ENCODE peak calls at places on chromosomes 11 and 22, in five cellular contexts. A is NCI-H2081 treated with DMSO at 0.1 percent for 48 hours, Y is ELF-1, V is EL, B is NCI-H748 treated with DMSO at 0.1 percent for 48 hours. W is an unnamed sample.
A peak's percentile ranks its signal among the peaks of the same experiment; 100 is the strongest.

GRCh38 chr11:115214644-115215305 is 289.4 kb downstream of the CADM1 start:
- DNase-seq in Y (no peak), B (no peak), A (no peak), V (no peak), W (no peak)

GRCh38 chr11:96119211-96119610 is 195.3 kb upstream of the MTMR2 start:
- DNase-seq in A (no peak), V (no peak), B (no peak), Y (no peak), W (no peak)

GRCh38 chr11:111364503-111364902 is 14.6 kb downstream of the POU2AF1 start:
- DNase-seq in B (no peak), Y (no peak), V (no peak), A (no peak), W (no peak)

GRCh38 chr22:48575567-48576332 is 1251.9 kb downstream of the BRD1 start:
- DNase-seq in Y (no peak), B (no peak), A (no peak), V (no peak), W (no peak)

GRCh38 chr11:95140397-95141030 is 50.9 kb downstream of the ENDOD1 start:
- DNase-seq in V (no peak), A (no peak), B (no peak), Y (no peak), W (no peak)

GRCh38 chr11:20259506-20259905 is 99.2 kb upstream of the DBX1 start:
- DNase-seq in B (no peak), A (no peak), Y (no peak), V (peak; percentile 39), W (no peak)

GRCh38 chr22:46477967-46478635 is 59.3 kb downstream of the CELSR1 start:
- DNase-seq in B (no peak), A (no peak), V (no peak), Y (no peak), W (peak; percentile 46)

GRCh38 chr11:71096751-71097388 is 155.5 kb downstream of the SHANK2 start:
- DNase-seq in B (no peak), Y (no peak), A (no peak), V (no peak), W (no peak)

GRCh38 chr11:119295178-119295577 is 21.8 kb downstream of the MCAM start:
- DNase-seq in V (no peak), B (no peak), Y (no peak), A (no peak), W (no peak)

GRCh38 chr22:44399196-44399837 is 86.6 kb upstream of the SHISAL1 start:
- DNase-seq in V (no peak), A (no peak), B (no peak), Y (peak; percentile 0), W (peak; percentile 35)

GRCh38 chr22:20262582-20263147 is 5.5 kb downstream of the RTN4R start:
- DNase-seq in V (no peak), Y (no peak), A (no peak), B (no peak), W (no peak)

GRCh38 chr11:71572811-71573210 is 7.4 kb downstream of the KRTAP5-10 start:
- DNase-seq in V (no peak), B (no peak), A (no peak), Y (no peak), W (no peak)

GRCh38 chr11:59611570-59612565 is 3.7 kb downstream of the OSBP start:
- DNase-seq in A (peak; percentile 26), B (peak; percentile 3), V (no peak), Y (no peak), W (no peak)

GRCh38 chr11:106697058-106697457 is 321.2 kb downstream of the GUCY1A2 start:
- DNase-seq in Y (no peak), A (no peak), B (no peak), V (peak; percentile 28), W (no peak)

W was measured in islet precursor cell.